ENCODE peak calls at places on chromosomes 16 and 17, in nine cellular contexts. R is spleen; A is mucosa of descending colon; S is stomach; C is mammary epithelial cell; W is foreskin fibroblast; H is dorsolateral prefrontal cortex; P is CD4-positive, alpha-beta T cell; U is progenitor cell of endocrine pancreas. Y is an unnamed sample.

GRCh38 chr17:38967290-38967738 is at the start of gene FBXO47:
- DNase-seq in R (peak; percentile 95), A (peak; percentile 94), S (peak; percentile 89), C (peak; percentile 82), W (peak; percentile 94), H (peak; percentile 80), P (peak; percentile 69), U (peak; percentile 51), Y (peak; percentile 66)

GRCh38 chr16:8888951-8889892 is 7.1 kb downstream of the LITAFD start:
- DNase-seq in R (peak; percentile 69), A (no peak), S (no peak), C (no peak), W (no peak), H (no peak), P (no peak), U (no peak), Y (no peak)

GRCh38 chr16:937723-938122 is 33.1 kb downstream of the LMF1 start:
- DNase-seq in R (no peak), A (no peak), S (no peak), C (no peak), W (no peak), H (no peak), P (no peak), U (no peak), Y (no peak)

GRCh38 chr17:1153795-1154546 is 25.8 kb downstream of the ABR start:
- DNase-seq in R (no peak), A (peak; percentile 32), S (no peak), C (peak; percentile 19), W (peak; percentile 87), H (peak; percentile 90), P (no peak), U (no peak), Y (peak; percentile 47)

GRCh38 chr16:81311762-81312161 is 3.0 kb upstream of the GAN start:
- DNase-seq in R (no peak), A (no peak), S (no peak), C (no peak), W (no peak), H (no peak), P (no peak), U (no peak), Y (no peak)

GRCh38 chr17:17868637-17869522 is 32.1 kb upstream of the SREBF1 start:
- DNase-seq in R (no peak), A (no peak), S (no peak), C (no peak), W (no peak), H (no peak), P (no peak), U (no peak), Y (no peak)

GRCh38 chr17:1076299-1076981 is 79.5 kb downstream of the TIMM22 start:
- DNase-seq in R (peak; percentile 31), A (no peak), S (no peak), C (no peak), W (no peak), H (no peak), P (no peak), U (no peak), Y (no peak)

GRCh38 chr17:62134397-62134796 is 69.3 kb upstream of the MED13 start:
- DNase-seq in R (no peak), A (no peak), S (no peak), C (no peak), W (peak; percentile 11), H (no peak), P (no peak), U (no peak), Y (no peak)

GRCh38 chr17:33389506-33390141 is 96.5 kb upstream of the ASIC2 start:
- DNase-seq in R (no peak), A (no peak), S (no peak), C (no peak), W (no peak), H (no peak), P (no peak), U (no peak), Y (no peak)

GRCh38 chr17:62780951-62781350 is 27.2 kb downstream of the MARCHF10 start:
- DNase-seq in R (no peak), A (no peak), S (no peak), C (no peak), W (no peak), H (no peak), P (no peak), U (no peak), Y (no peak)

GRCh38 chr17:81129711-81130367 is 35.5 kb upstream of the PVALEF start:
- DNase-seq in R (no peak), A (no peak), S (no peak), C (no peak), W (no peak), H (no peak), P (no peak), U (no peak), Y (no peak)

GRCh38 chr17:80802626-80803450 is 188.8 kb upstream of the CHMP6 start:
- DNase-seq in R (peak; percentile 48), A (no peak), S (no peak), C (no peak), W (no peak), H (no peak), P (no peak), U (no peak), Y (no peak)

GRCh38 chr16:54280751-54281150 is 5.8 kb downstream of the IRX3 start:
- DNase-seq in R (no peak), A (no peak), S (no peak), C (peak; percentile 61), W (peak; percentile 47), H (no peak), P (no peak), U (no peak), Y (no peak)

GRCh38 chr16:8849411-8850011 is 19.3 kb downstream of the CARHSP1 start:
- DNase-seq in R (peak; percentile 54), A (peak; percentile 4), S (no peak), C (no peak), W (no peak), H (no peak), P (no peak), U (no peak), Y (no peak)

GRCh38 chr16:4696905-4697866 is 3.8 kb downstream of the NUDT16L1 start:
- DNase-seq in R (no peak), A (no peak), S (no peak), C (no peak), W (no peak), H (no peak), P (no peak), U (no peak), Y (no peak)

GRCh38 chr16:82761858-82762257 is 135.1 kb downstream of the CDH13 start:
- DNase-seq in R (no peak), A (peak; percentile 25), S (no peak), C (peak; percentile 23), W (no peak), H (no peak), P (no peak), U (no peak), Y (no peak)
- TF ChIP-seq CTCF in R (no peak), A (no peak), S (no peak), C (no peak), W (no peak), H (no peak), P (no peak), U (no peak), Y (no peak)

DNA sequence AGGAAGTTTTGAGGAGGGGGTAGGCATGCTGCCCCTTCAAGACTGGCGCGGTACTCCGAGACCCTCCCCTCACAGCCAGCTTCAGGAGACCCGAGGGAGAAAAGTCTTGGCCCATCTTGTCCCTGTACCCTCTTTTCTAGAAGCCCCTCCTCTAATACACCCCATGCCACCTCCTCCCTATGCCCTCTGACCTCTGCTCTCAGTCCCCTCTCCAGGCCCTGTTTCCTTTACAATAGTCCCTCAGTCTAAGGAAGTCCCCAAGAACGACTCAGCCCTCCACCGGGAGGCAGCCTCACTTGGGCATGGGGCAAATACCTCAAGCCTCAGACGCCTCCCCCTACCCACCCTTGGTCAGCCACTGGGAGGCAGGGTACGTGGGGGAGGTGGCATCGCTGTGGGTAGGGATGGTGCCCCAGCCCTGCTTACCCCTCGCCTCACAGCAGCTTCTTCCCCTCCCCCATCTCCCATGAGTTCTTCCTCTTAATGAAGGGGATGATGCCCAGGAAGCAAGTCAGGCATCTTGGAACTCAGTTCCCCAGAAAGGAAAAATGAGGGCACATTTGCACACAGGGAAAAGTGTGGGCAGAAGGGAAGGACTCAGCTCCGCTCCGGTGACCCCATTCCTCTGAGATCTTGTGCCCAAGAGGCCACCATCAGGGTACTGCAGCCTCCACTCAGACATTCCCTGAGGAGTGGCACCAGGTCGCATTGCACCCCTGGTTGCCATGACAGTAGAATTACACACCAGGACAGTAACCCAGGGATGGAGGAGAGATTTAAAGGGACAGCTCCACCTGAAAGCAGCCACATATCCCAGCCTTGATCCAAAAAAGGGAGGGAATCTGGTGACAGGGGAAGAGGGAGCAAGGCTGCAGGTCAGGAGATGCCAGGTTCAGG is 6.2 kb downstream of the MPP2 start:
- DNase-seq in R (no peak), A (no peak), S (no peak), C (no peak), W (no peak), H (no peak), P (no peak), U (no peak), Y (peak; percentile 20)
- TF ChIP-seq CTCF in R (no peak), A (no peak), S (no peak), C (no peak), W (no peak), H (no peak), P (no peak), U (no peak), Y (no peak)

DNA sequence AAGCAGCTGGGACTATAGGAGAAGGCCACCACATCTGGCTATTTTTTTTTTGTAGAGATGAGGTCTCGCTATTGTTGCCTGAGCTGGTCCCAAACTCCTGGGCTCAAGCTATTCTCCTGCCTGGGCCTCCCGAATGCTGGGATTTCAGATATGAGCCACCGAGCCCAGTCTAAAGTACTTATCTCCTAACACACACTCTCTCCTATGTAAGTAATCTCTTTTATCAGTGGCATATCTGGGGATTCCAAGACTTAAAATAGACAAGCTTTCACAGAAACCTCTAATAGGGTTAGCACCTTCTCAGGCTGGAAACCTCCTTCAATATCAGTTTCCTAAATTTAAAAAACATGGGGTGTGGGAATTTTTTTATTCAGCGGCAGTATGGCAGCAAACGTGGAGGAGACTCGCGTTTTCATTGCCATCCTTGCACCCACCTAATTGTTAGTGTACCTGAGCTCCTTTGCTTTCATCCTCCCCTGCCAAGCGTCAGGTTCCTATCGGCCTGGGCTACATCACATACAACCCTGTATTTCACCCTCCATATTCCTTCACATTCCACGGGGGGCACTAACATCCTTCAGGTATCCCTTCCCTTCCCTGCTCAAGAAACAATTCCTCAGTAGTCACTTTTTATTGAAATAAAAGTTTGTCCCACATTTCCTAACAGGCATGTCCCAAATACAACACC is 1.1 kb downstream of the EZH1 start:
- DNase-seq in R (peak; percentile 28), A (no peak), S (no peak), C (no peak), W (no peak), H (no peak), P (no peak), U (no peak), Y (no peak)
- TF ChIP-seq CTCF in R (no peak), A (no peak), S (no peak), C (peak; percentile 40), W (peak; percentile 10), H (peak; percentile 29), P (no peak), U (peak; percentile 49), Y (peak; percentile 26)

DNA sequence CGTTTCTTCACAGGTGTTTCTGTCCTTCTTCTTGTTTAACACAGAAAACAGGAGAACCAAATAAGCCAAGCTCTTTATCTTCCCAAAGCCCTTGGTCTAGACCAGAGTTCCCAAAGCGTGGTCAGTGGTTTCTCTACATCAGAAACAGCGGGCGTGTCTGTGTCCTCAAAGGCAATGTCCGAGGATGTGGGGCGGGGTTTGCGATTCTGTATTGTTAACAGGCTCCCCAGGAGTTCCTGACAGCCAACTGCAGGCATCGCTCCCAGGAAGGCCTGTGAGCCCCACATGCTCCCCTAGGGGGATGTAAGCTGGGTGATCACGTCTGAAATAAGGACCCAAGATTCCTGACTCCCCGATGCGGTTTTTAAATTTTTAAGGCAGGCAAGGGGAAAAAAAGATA is 28.4 kb upstream of the SLC25A19 start:
- DNase-seq in R (peak; percentile 76), A (peak; percentile 63), S (no peak), C (no peak), W (no peak), H (no peak), P (no peak), U (no peak), Y (no peak)
- TF ChIP-seq CTCF in R (no peak), A (no peak), S (no peak), C (no peak), W (no peak), H (no peak), P (no peak), U (no peak), Y (no peak)